ENCODE peak calls at places on chromosomes 11 and 22, in four cellular contexts. One of them, this sample, is unnamed.

GRCh38 chr22:31344369-31345330 is 1.5 kb downstream of the PATZ1 start:
- DNase-seq in right atrium auricular region: peak
- DNase-seq in GM06990: peak
- DNase-seq in fibroblast of mammary gland: peak
- DNase-seq in this sample: peak

GRCh38 chr11:124970925-124971324 is 16.9 kb downstream of the CCDC15 start:
- DNase-seq in GM06990: no peak
- DNase-seq in right atrium auricular region: no peak
- DNase-seq in fibroblast of mammary gland: peak
- DNase-seq in this sample: peak

GRCh38 chr11:133903875-133904817 is 52.6 kb downstream of the IGSF9B start:
- DNase-seq in right atrium auricular region: no peak
- DNase-seq in GM06990: no peak
- DNase-seq in fibroblast of mammary gland: no peak
- DNase-seq in this sample: no peak

GRCh38 chr11:1672613-1673400 is 24.2 kb upstream of the KRTAP5-6 start:
- DNase-seq in right atrium auricular region: no peak
- DNase-seq in fibroblast of mammary gland: no peak
- DNase-seq in GM06990: no peak
- DNase-seq in this sample: no peak

GRCh38 chr11:34824425-34824824 is 91.8 kb downstream of the APIP start:
- DNase-seq in fibroblast of mammary gland: no peak
- DNase-seq in right atrium auricular region: no peak
- DNase-seq in GM06990: no peak
- DNase-seq in this sample: no peak

GRCh38 chr11:80297808-80298460 is 857.1 kb upstream of the TENM4 start:
- DNase-seq in right atrium auricular region: no peak
- DNase-seq in GM06990: no peak
- DNase-seq in fibroblast of mammary gland: peak
- DNase-seq in this sample: no peak

GRCh38 chr11:7088921-7089320 is at the start of gene RBMXL2:
- DNase-seq in fibroblast of mammary gland: no peak
- DNase-seq in GM06990: no peak
- DNase-seq in right atrium auricular region: no peak
- DNase-seq in this sample: no peak

GRCh38 chr22:17083811-17084540 is 824 bp upstream of the IL17RA start:
- DNase-seq in fibroblast of mammary gland: no peak
- DNase-seq in right atrium auricular region: no peak
- DNase-seq in GM06990: no peak
- DNase-seq in this sample: no peak

GRCh38 chr11:12800032-12800671 is 125.9 kb downstream of the TEAD1 start:
- DNase-seq in fibroblast of mammary gland: peak
- DNase-seq in right atrium auricular region: no peak
- DNase-seq in GM06990: no peak
- DNase-seq in this sample: peak

GRCh38 chr11:9651899-9652748 is 11.8 kb upstream of the SWAP70 start:
- DNase-seq in right atrium auricular region: no peak
- DNase-seq in fibroblast of mammary gland: no peak
- DNase-seq in GM06990: no peak
- DNase-seq in this sample: no peak

GRCh38 chr11:3836903-3837302 is 3.9 kb downstream of the RHOG start:
- DNase-seq in fibroblast of mammary gland: no peak
- DNase-seq in right atrium auricular region: no peak
- DNase-seq in GM06990: no peak
- DNase-seq in this sample: no peak

GRCh38 chr11:45658292-45658991 is 7.0 kb downstream of the CHST1 start:
- DNase-seq in fibroblast of mammary gland: peak
- DNase-seq in right atrium auricular region: peak
- DNase-seq in GM06990: no peak
- DNase-seq in this sample: peak

GRCh38 chr11:68146704-68147474 is 25.7 kb upstream of the CHKA start:
- DNase-seq in fibroblast of mammary gland: peak
- DNase-seq in right atrium auricular region: no peak
- DNase-seq in GM06990: no peak
- DNase-seq in this sample: peak

GRCh38 chr11:126636911-126637799 is 281.7 kb downstream of the ST3GAL4 start:
- DNase-seq in right atrium auricular region: no peak
- DNase-seq in fibroblast of mammary gland: peak
- DNase-seq in GM06990: no peak
- DNase-seq in this sample: peak

GRCh38 chr11:121341609-121342008 is 49.0 kb downstream of the SC5D start:
- DNase-seq in right atrium auricular region: no peak
- DNase-seq in fibroblast of mammary gland: no peak
- DNase-seq in GM06990: no peak
- DNase-seq in this sample: no peak

GRCh38 chr11:45673441-45673840 is 8.0 kb upstream of the CHST1 start:
- DNase-seq in fibroblast of mammary gland: no peak
- DNase-seq in right atrium auricular region: no peak
- DNase-seq in GM06990: no peak
- DNase-seq in this sample: no peak

GRCh38 chr22:20080776-20081654 is 974 bp downstream of the DGCR8 start:
- DNase-seq in right atrium auricular region: no peak
- DNase-seq in GM06990: peak
- DNase-seq in fibroblast of mammary gland: peak
- DNase-seq in this sample: peak

GRCh38 chr22:38696606-38697005 is 4.1 kb downstream of the JOSD1 start:
- DNase-seq in fibroblast of mammary gland: peak
- DNase-seq in right atrium auricular region: peak
- DNase-seq in GM06990: no peak
- DNase-seq in this sample: peak

DNA sequence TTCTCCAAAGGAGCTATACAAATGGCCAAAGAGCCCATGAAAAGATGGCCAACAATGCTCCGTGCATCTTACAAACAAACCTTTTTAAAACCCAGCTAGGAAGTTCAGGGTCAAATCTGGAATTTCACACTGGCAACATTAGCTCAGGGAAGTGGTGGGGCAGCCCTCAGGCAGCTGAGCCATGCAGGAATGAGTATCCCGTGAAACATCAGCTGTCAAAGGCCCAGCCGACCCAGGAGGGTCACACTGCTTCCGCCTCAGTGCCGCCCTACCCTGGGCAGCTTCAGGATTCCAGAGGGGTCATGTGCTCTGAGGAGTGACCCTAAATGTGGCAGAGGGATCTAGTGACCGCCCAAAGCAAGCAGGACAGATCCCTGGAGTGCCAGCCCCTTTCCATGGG is 73.4 kb downstream of the LINC01488 start:
- DNase-seq in fibroblast of mammary gland: no peak
- DNase-seq in right atrium auricular region: no peak
- DNase-seq in GM06990: no peak
- DNase-seq in this sample: no peak
- H3K4me3 ChIP-seq in fibroblast of mammary gland: no peak
- H3K4me3 ChIP-seq in right atrium auricular region: no peak
- H3K4me3 ChIP-seq in GM06990: no peak
- H3K4me3 ChIP-seq in this sample: no peak

GRCh38 chr22:40310081-40310770 is 36.1 kb upstream of the ADSL start:
- DNase-seq in fibroblast of mammary gland: peak
- DNase-seq in GM06990: no peak
- DNase-seq in right atrium auricular region: no peak
- DNase-seq in this sample: peak
- TF ChIP-seq CTCF in fibroblast of mammary gland: no peak
- TF ChIP-seq CTCF in GM06990: no peak
- TF ChIP-seq CTCF in right atrium auricular region: no peak
- TF ChIP-seq CTCF in this sample: no peak

GRCh38 chr11:63872833-63873201 is 33.9 kb downstream of the MARK2 start:
- DNase-seq in GM06990: no peak
- DNase-seq in right atrium auricular region: no peak
- DNase-seq in fibroblast of mammary gland: no peak
- DNase-seq in this sample: no peak

GRCh38 chr11:63870351-63871197 is 31.7 kb downstream of the MARK2 start:
- DNase-seq in GM06990: no peak
- DNase-seq in fibroblast of mammary gland: peak
- DNase-seq in right atrium auricular region: no peak
- DNase-seq in this sample: peak

GRCh38 chr11:63874511-63874910 is 35.6 kb downstream of the MARK2 start:
- DNase-seq in GM06990: no peak
- DNase-seq in fibroblast of mammary gland: no peak
- DNase-seq in right atrium auricular region: no peak
- DNase-seq in this sample: no peak

GRCh38 chr11:63873381-63873780 is 34.5 kb downstream of the MARK2 start:
- DNase-seq in fibroblast of mammary gland: no peak
- DNase-seq in GM06990: no peak
- DNase-seq in right atrium auricular region: no peak
- DNase-seq in this sample: no peak

GRCh38 chr11:63871962-63872832 is 33.3 kb downstream of the MARK2 start:
- DNase-seq in fibroblast of mammary gland: peak
- DNase-seq in right atrium auricular region: peak
- DNase-seq in GM06990: peak
- DNase-seq in this sample: peak
- H3K4me3 ChIP-seq in fibroblast of mammary gland: no peak
- H3K4me3 ChIP-seq in right atrium auricular region: no peak
- H3K4me3 ChIP-seq in GM06990: no peak
- H3K4me3 ChIP-seq in this sample: no peak

GRCh38 chr22:43828711-43829447 is 16.8 kb upstream of the EFCAB6 start:
- DNase-seq in GM06990: no peak
- DNase-seq in fibroblast of mammary gland: peak
- DNase-seq in right atrium auricular region: peak
- DNase-seq in this sample: peak
- TF ChIP-seq CTCF in GM06990: peak
- TF ChIP-seq CTCF in fibroblast of mammary gland: no peak
- TF ChIP-seq CTCF in right atrium auricular region: peak
- TF ChIP-seq CTCF in this sample: no peak

GRCh38 chr11:89612111-89612510 is 98.0 kb upstream of the TRIM77 start:
- DNase-seq in right atrium auricular region: no peak
- DNase-seq in GM06990: no peak
- DNase-seq in fibroblast of mammary gland: no peak
- DNase-seq in this sample: no peak
- H3K4me3 ChIP-seq in right atrium auricular region: no peak
- H3K4me3 ChIP-seq in GM06990: no peak
- H3K4me3 ChIP-seq in fibroblast of mammary gland: no peak
- H3K4me3 ChIP-seq in this sample: no peak

DNA sequence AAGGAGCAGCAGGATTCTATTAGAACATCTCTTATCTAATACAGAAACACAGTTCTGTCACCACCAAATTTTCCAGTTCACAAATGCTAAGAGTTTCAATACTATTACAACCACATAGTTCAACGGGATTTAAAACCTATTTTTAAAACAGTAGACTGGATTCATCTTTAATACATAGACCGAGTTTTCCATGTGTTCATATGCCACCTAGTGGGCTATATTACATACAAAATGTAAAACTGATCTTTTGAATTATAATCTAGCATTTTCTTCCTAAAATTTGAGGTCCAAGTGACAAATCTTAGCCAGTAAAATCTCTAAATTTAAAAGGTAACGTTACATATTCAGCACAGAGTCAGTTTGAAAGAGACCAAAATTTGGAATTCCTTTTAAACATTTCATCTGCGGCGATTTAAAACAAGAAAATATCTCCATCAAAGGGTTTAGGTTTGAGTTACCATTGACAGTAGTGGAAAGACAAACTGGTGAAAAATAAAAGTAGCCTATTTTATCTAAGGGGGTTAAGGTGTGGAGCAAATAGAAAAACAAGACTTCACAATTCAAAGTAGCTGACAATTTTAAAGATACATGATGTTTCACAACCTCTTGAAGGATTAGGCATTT is 269.3 kb upstream of the MPPED2 start:
- DNase-seq in right atrium auricular region: no peak
- DNase-seq in GM06990: no peak
- DNase-seq in fibroblast of mammary gland: peak
- DNase-seq in this sample: peak
- TF ChIP-seq CTCF in right atrium auricular region: peak
- TF ChIP-seq CTCF in GM06990: no peak
- TF ChIP-seq CTCF in fibroblast of mammary gland: peak
- TF ChIP-seq CTCF in this sample: peak

This sample was measured in foreskin fibroblast.